ENCODE peak calls at places on chromosomes 11 and 22, in seven cellular contexts. K, X, V, A, M, Q and P are unnamed samples. For H3K27me3, the result is how much of the 10 kb centered on the place peaks cover.

GRCh38 chr11:44568706-44569473 is 3.4 kb downstream of the CD82 start:
- DNase-seq in K (peak), X (peak), V (peak), A (no peak), M (peak), Q (peak), P (no peak)

GRCh38 chr11:68890490-68891231 is 13.0 kb downstream of the MRPL21 start:
- DNase-seq in K (peak), X (peak), V (peak), A (no peak), M (no peak), Q (no peak), P (no peak)

GRCh38 chr11:134145715-134146114 is 76.8 kb downstream of the JAM3 start:
- DNase-seq in K (no peak), X (no peak), V (no peak), A (no peak), M (no peak), Q (no peak), P (no peak)

GRCh38 chr11:83157755-83158473 is 983 bp downstream of the PCF11 start:
- DNase-seq in K (peak), X (peak), V (peak), A (peak), M (no peak), Q (peak), P (no peak)

GRCh38 chr22:48746789-48747425 is 1080.8 kb downstream of the BRD1 start:
- DNase-seq in K (peak), X (no peak), V (peak), A (no peak), M (no peak), Q (no peak), P (no peak)

GRCh38 chr22:40238425-40239344 is 61.0 kb downstream of the TNRC6B start:
- DNase-seq in K (no peak), X (peak), V (no peak), A (no peak), M (peak), Q (no peak), P (no peak)

GRCh38 chr11:122668562-122669090 is 13.1 kb downstream of the UBASH3B start:
- DNase-seq in K (no peak), X (peak), V (no peak), A (no peak), M (peak), Q (no peak), P (no peak)

GRCh38 chr11:77175869-77176539 is 48.0 kb downstream of the MYO7A start:
- DNase-seq in K (peak), X (no peak), V (no peak), A (peak), M (no peak), Q (no peak), P (no peak)

GRCh38 chr22:21865041-21865440 is 2.4 kb downstream of the MAPK1 start:
- DNase-seq in K (peak), X (peak), V (no peak), A (peak), M (peak), Q (no peak), P (no peak)

GRCh38 chr11:35003658-35004057 is 87.2 kb downstream of the PDHX start:
- DNase-seq in K (no peak), X (no peak), V (no peak), A (no peak), M (no peak), Q (no peak), P (no peak)

GRCh38 chr11:103842795-103843194 is 193.6 kb upstream of the DDI1 start:
- DNase-seq in K (no peak), X (peak), V (no peak), A (no peak), M (peak), Q (no peak), P (no peak)

GRCh38 chr22:23225724-23226496 is 45.6 kb downstream of the BCR start:
- DNase-seq in K (no peak), X (peak), V (peak), A (no peak), M (no peak), Q (no peak), P (no peak)

GRCh38 chr22:49650336-49651241 is 177.1 kb downstream of the BRD1 start:
- DNase-seq in K (no peak), X (no peak), V (no peak), A (no peak), M (no peak), Q (no peak), P (no peak)

GRCh38 chr22:33891455-33891854 is 28.8 kb downstream of the LARGE1 start:
- DNase-seq in K (no peak), X (no peak), V (no peak), A (no peak), M (no peak), Q (no peak), P (no peak)

GRCh38 chr11:112157274-112157766 is 6.6 kb downstream of the IL18 start:
- DNase-seq in K (no peak), X (peak), V (no peak), A (no peak), M (peak), Q (no peak), P (peak)

GRCh38 chr11:123473941-123474668 is 44.0 kb downstream of the GRAMD1B start:
- DNase-seq in K (peak), X (peak), V (no peak), A (no peak), M (peak), Q (no peak), P (no peak)

GRCh38 chr11:113974741-113975470 is at the start of gene HTR3A:
- DNase-seq in K (no peak), X (peak), V (peak), A (peak), M (no peak), Q (no peak), P (no peak)

GRCh38 chr11:113979427-113979826 is 4.5 kb downstream of the HTR3A start:
- DNase-seq in K (no peak), X (no peak), V (no peak), A (no peak), M (no peak), Q (no peak), P (no peak)

GRCh38 chr11:113977071-113977490 is 2.2 kb downstream of the HTR3A start:
- DNase-seq in K (no peak), X (no peak), V (no peak), A (no peak), M (no peak), Q (no peak), P (no peak)

GRCh38 chr11:113982306-113982705 is 7.4 kb downstream of the HTR3A start:
- DNase-seq in K (no peak), X (no peak), V (no peak), A (no peak), M (no peak), Q (no peak), P (no peak)

GRCh38 chr11:113977701-113978100 is 2.8 kb downstream of the HTR3A start:
- DNase-seq in K (no peak), X (no peak), V (no peak), A (no peak), M (no peak), Q (no peak), P (no peak)
- H3K27me3 ChIP-seq in K (half or more), X (under half), V (under half), A (under half), M (under half), Q (under half), P (under half)

DNA sequence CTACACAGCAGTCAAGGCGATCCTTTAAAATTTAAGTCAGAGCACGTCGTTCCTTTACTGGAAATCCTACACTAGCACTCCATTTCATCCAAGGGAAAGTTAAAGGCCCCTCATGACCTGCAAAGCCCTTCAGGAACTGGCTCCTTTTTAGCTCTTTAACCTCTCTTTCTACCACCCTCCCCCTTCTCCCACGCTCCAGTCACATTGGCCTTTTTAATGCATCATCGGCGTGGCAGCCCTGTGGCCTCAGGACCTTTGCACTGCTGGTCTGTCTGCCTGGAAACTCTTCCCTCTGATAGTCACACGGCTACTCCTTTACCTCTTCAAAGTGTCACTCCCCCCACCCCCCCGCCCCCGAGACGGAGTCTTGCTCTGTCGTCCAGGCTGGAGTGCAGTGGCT is 1.2 kb upstream of the PTPN5 start:
- DNase-seq in K (no peak), X (no peak), V (no peak), A (no peak), M (no peak), Q (no peak), P (no peak)
- H3K27me3 ChIP-seq in K (under half), X (half or more), V (under half), A (half or more), M (under half), Q (under half), P (under half)

GRCh38 chr22:25644122-25644521 is 79.6 kb downstream of the GRK3 start:
- DNase-seq in K (no peak), X (no peak), V (no peak), A (no peak), M (no peak), Q (no peak), P (no peak)

GRCh38 chr22:25641650-25642049 is 77.2 kb downstream of the GRK3 start:
- DNase-seq in K (no peak), X (no peak), V (no peak), A (no peak), M (no peak), Q (no peak), P (no peak)

GRCh38 chr22:25643232-25644000 is 78.9 kb downstream of the GRK3 start:
- DNase-seq in K (no peak), X (no peak), V (no peak), A (no peak), M (no peak), Q (no peak), P (no peak)

GRCh38 chr22:25645266-25645665 is 80.8 kb downstream of the GRK3 start:
- DNase-seq in K (no peak), X (no peak), V (no peak), A (no peak), M (no peak), Q (no peak), P (no peak)

GRCh38 chr22:25645964-25646363 is 81.5 kb downstream of the GRK3 start:
- DNase-seq in K (no peak), X (no peak), V (no peak), A (no peak), M (no peak), Q (no peak), P (no peak)
- H3K27me3 ChIP-seq in K (under half), X (under half), V (under half), A (under half), M (under half), Q (under half), P (under half)

GRCh38 chr11:45621541-45621940 is 43.9 kb downstream of the CHST1 start:
- DNase-seq in K (no peak), X (no peak), V (no peak), A (no peak), M (no peak), Q (no peak), P (no peak)

GRCh38 chr11:45616802-45617549 is 48.4 kb downstream of the CHST1 start:
- DNase-seq in K (no peak), X (no peak), V (no peak), A (no peak), M (no peak), Q (no peak), P (no peak)

GRCh38 chr11:45617886-45618601 is 47.4 kb downstream of the CHST1 start:
- DNase-seq in K (no peak), X (no peak), V (no peak), A (no peak), M (no peak), Q (no peak), P (no peak)

GRCh38 chr11:45620243-45620642 is 45.2 kb downstream of the CHST1 start:
- DNase-seq in K (no peak), X (no peak), V (no peak), A (no peak), M (no peak), Q (no peak), P (no peak)

GRCh38 chr11:45618897-45619296 is 46.5 kb downstream of the CHST1 start:
- DNase-seq in K (no peak), X (no peak), V (no peak), A (no peak), M (no peak), Q (no peak), P (no peak)
- H3K27me3 ChIP-seq in K (under half), X (under half), V (under half), A (under half), M (under half), Q (under half), P (under half)

DNA sequence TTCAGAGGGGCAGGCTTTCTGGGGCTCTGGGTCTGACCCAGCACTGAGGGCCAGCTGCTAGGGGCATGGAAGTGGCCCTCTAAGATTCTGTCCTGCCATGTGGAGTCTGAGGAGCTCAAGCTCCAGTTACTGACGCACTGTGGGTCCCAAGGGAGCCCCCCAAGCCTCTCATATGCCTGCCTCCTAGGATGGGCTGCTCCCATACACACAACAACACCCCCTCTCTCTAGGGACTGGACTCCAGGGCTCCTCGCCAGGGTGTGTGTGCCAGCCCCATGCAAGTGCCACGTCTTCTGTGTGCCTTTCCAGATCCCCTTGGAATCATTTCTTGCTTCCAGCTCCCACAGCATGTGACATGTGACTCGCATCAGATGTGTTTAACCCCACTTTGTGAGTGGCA is 234.5 kb downstream of the CEP164 start:
- DNase-seq in K (no peak), X (no peak), V (no peak), A (no peak), M (no peak), Q (no peak), P (no peak)
- H3K27me3 ChIP-seq in K (under half), X (under half), V (under half), A (under half), M (under half), Q (under half), P (under half)

GRCh38 chr11:114082415-114082748 is 22.9 kb downstream of the ZBTB16 start:
- DNase-seq in K (no peak), X (no peak), V (no peak), A (no peak), M (no peak), Q (no peak), P (no peak)
- H3K27me3 ChIP-seq in K (under half), X (under half), V (under half), A (under half), M (under half), Q (under half), P (under half)

GRCh38 chr11:11107081-11107480 is 246.0 kb downstream of the CSNK2A3 start:
- DNase-seq in K (no peak), X (no peak), V (no peak), A (no peak), M (no peak), Q (no peak), P (no peak)

GRCh38 chr11:11105361-11105760 is 247.5 kb upstream of the ZBED5 start:
- DNase-seq in K (no peak), X (no peak), V (no peak), A (no peak), M (no peak), Q (no peak), P (no peak)
- H3K27me3 ChIP-seq in K (under half), X (under half), V (under half), A (under half), M (under half), Q (under half), P (under half)